ENCODE peak calls at places on chromosome 20, in eight cellular contexts. U, C, P, L, A, T, E and B are unnamed samples.
A peak's percentile ranks its signal among the peaks of the same experiment; 100 is the strongest.

GRCh38 chr20:50980851-50981713 is 22.5 kb downstream of the MOCS3 start:
- DNase-seq in T (peak; percentile 2), P (peak; percentile 79), U (no peak), A (peak; percentile 75), E (peak; percentile 58), C (peak; percentile 35), L (peak; percentile 27), B (peak; percentile 37)

GRCh38 chr20:1897965-1898464 is 2.8 kb downstream of the SIRPA start:
- DNase-seq in U (no peak), T (peak; percentile 57), A (no peak), P (no peak), C (no peak), L (no peak), E (no peak), B (peak; percentile 64)

GRCh38 chr20:50879649-50880550 is 51.3 kb downstream of the ADNP start:
- DNase-seq in U (no peak), P (no peak), A (no peak), T (no peak), C (no peak), E (no peak), L (no peak), B (no peak)

GRCh38 chr20:603116-603640 is 6.9 kb downstream of the TCF15 start:
- DNase-seq in U (no peak), A (no peak), L (no peak), T (no peak), C (no peak), E (no peak), P (no peak), B (no peak)

GRCh38 chr20:24289737-24290481 is 179.5 kb upstream of the SYNDIG1 start:
- DNase-seq in L (no peak), T (no peak), A (no peak), P (no peak), E (no peak), U (no peak), C (no peak), B (no peak)

GRCh38 chr20:24782801-24783630 is 166.1 kb upstream of the CST7 start:
- DNase-seq in U (no peak), A (no peak), T (no peak), C (no peak), E (no peak), P (peak; percentile 24), L (peak; percentile 90), B (no peak)

GRCh38 chr20:1937316-1937976 is 42.2 kb downstream of the SIRPA start:
- DNase-seq in L (no peak), T (no peak), P (no peak), E (no peak), C (no peak), A (no peak), U (no peak), B (no peak)

GRCh38 chr20:17437251-17437650 is 93.9 kb downstream of the BFSP1 start:
- DNase-seq in L (no peak), A (no peak), P (no peak), C (no peak), T (no peak), E (no peak), U (no peak), B (no peak)

GRCh38 chr20:38759135-38759534 is 10.9 kb downstream of the ACTR5 start:
- DNase-seq in L (no peak), P (no peak), A (no peak), E (no peak), T (no peak), C (no peak), U (no peak), B (no peak)

GRCh38 chr20:39089797-39090196 is 127.7 kb downstream of the DHX35 start:
- DNase-seq in C (no peak), L (no peak), P (no peak), A (no peak), T (no peak), E (no peak), U (no peak), B (no peak)

GRCh38 chr20:46012926-46013825 is 4.5 kb downstream of the MMP9 start:
- DNase-seq in A (no peak), L (no peak), T (no peak), P (no peak), U (no peak), C (no peak), E (no peak), B (no peak)

GRCh38 chr20:46010491-46011405 is 2.0 kb downstream of the MMP9 start:
- DNase-seq in C (no peak), T (no peak), U (no peak), L (no peak), P (no peak), E (no peak), A (peak; percentile 7), B (peak; percentile 19)

GRCh38 chr20:46014517-46015396 is 6.0 kb downstream of the MMP9 start:
- DNase-seq in P (peak; percentile 82), C (no peak), T (no peak), U (no peak), E (peak; percentile 17), A (no peak), L (no peak), B (no peak)

GRCh38 chr20:46011631-46012482 is 3.1 kb downstream of the MMP9 start:
- DNase-seq in L (no peak), C (no peak), P (peak; percentile 46), U (no peak), A (peak; percentile 15), T (no peak), E (peak; percentile 36), B (peak; percentile 61)

GRCh38 chr20:46013826-46014516 is 5.3 kb downstream of the MMP9 start:
- DNase-seq in T (no peak), A (peak; percentile 32), L (peak; percentile 55), U (no peak), P (peak; percentile 47), C (peak; percentile 35), E (peak; percentile 31), B (peak; percentile 54)
- TF ChIP-seq POLR2A in T (no peak), A (no peak), L (no peak), U (no peak), P (no peak), C (no peak), E (no peak), B (no peak)

GRCh38 chr20:64138276-64138815 is 25.9 kb upstream of the MYT1 start:
- DNase-seq in E (no peak), T (no peak), A (no peak), P (no peak), U (no peak), L (no peak), C (no peak), B (peak; percentile 4)

GRCh38 chr20:64139200-64140081 is 24.8 kb upstream of the MYT1 start:
- DNase-seq in L (no peak), T (no peak), P (no peak), C (no peak), U (no peak), E (no peak), A (no peak), B (no peak)

GRCh38 chr20:64140421-64140820 is 23.8 kb upstream of the MYT1 start:
- DNase-seq in U (no peak), T (no peak), P (no peak), L (no peak), C (no peak), E (no peak), A (no peak), B (no peak)

GRCh38 chr20:64136004-64136710 is 28.1 kb upstream of the MYT1 start:
- DNase-seq in A (no peak), C (no peak), P (no peak), T (no peak), E (no peak), U (no peak), L (no peak), B (no peak)

GRCh38 chr20:64137598-64138031 is 26.6 kb upstream of the MYT1 start:
- DNase-seq in T (no peak), E (no peak), L (no peak), C (no peak), U (no peak), A (no peak), P (no peak), B (no peak)
- H3K27ac ChIP-seq in T (no peak overlapping the region), E (no peak overlapping the region), L (no peak overlapping the region), C (no peak overlapping the region), U (no peak overlapping the region), A (no peak overlapping the region), P (no peak overlapping the region), B (no peak overlapping the region)

DNA sequence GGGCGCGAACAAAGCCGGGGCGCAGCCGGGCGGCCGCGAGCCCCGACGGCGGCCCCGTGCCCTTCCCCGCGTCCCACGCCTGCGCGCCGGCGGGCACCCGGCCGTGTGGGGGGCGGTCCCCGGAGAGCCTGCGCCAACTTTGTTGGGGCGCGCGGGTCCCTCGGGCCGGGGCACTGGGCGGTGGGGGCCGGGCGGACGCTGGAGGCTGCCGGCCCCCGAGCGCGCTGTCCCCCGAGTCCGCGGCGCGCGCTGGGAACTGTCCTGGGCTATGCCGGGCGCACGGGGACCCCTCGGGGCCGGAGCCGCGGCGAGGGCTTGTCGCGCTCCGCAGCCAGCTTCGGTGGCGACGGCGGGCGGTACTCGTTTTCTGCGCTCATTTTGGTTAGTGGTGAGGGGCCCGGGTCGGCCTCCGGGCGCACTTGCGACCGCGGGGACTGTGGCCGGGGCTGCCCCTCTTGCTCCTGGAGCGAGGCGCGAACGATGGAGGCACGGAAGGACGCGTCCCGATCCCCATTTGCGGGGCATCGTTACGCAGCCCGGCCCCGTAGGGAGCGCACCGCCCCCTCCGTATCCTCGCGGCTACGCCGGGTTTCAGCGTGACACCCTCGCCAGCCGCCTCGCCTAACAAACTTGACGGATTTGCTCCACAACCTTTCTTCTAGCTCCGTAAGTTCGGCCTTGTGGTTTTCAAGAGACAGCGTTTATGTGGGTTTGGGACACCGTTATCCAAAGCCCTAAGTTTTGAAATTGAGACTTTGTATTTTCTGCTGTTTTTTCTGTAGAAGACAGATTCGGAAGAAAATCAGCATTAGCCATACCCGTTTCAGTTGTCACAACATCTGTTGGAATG is 632 bp downstream of the SS18L1 start:
- DNase-seq in P (peak; percentile 42), U (no peak), T (no peak), E (peak; percentile 67), L (peak; percentile 57), C (peak; percentile 42), A (peak; percentile 60), B (peak; percentile 69)
- TF ChIP-seq POLR2A in P (peak; percentile 53), U (no peak), T (peak; percentile 56), E (no peak), L (no peak), C (no peak), A (no peak), B (no peak)

GRCh38 chr20:57696401-57696961 is 13.3 kb downstream of the PMEPA1 start:
- DNase-seq in E (no peak), U (no peak), T (no peak), C (no peak), A (no peak), L (no peak), P (no peak), B (no peak)
- H3K27ac ChIP-seq in E (no peak overlapping the region), U (no peak overlapping the region), T (no peak overlapping the region), C (no peak overlapping the region), A (no peak overlapping the region), L (no peak overlapping the region), P (no peak overlapping the region), B (no peak overlapping the region)